ENCODE peak calls at places on chromosome 10, in nine cellular contexts. Z, U, L, B, K, J, I, Q and O are unnamed samples.

GRCh38 chr10:17669185-17669872 is 25.4 kb downstream of the STAM start:
- DNase-seq in Z (no peak), U (no peak), L (peak), B (no peak), K (peak), J (no peak), I (peak), Q (no peak), O (no peak)

GRCh38 chr10:29256531-29256930 is 32.3 kb upstream of the LYZL1 start:
- DNase-seq in Z (no peak), U (no peak), L (no peak), B (no peak), K (no peak), J (no peak), I (no peak), Q (no peak), O (peak)

GRCh38 chr10:63711866-63712716 is 190.9 kb downstream of the REEP3 start:
- DNase-seq in Z (peak), U (peak), L (no peak), B (peak), K (no peak), J (peak), I (peak), Q (peak), O (peak)

GRCh38 chr10:283916-284356 is 148.7 kb downstream of the ZMYND11 start:
- DNase-seq in Z (no peak), U (no peak), L (peak), B (no peak), K (no peak), J (no peak), I (no peak), Q (no peak), O (no peak)

GRCh38 chr10:104254493-104255243 is at the start of gene GSTO1:
- DNase-seq in Z (peak), U (peak), L (peak), B (no peak), K (peak), J (peak), I (peak), Q (peak), O (peak)

GRCh38 chr10:73493781-73494180 is 2.0 kb downstream of the PPP3CB start:
- DNase-seq in Z (peak), U (peak), L (no peak), B (no peak), K (no peak), J (no peak), I (peak), Q (no peak), O (no peak)

GRCh38 chr10:70940834-70941568 is 52.6 kb upstream of the PCBD1 start:
- DNase-seq in Z (no peak), U (no peak), L (no peak), B (no peak), K (no peak), J (peak), I (no peak), Q (peak), O (peak)

GRCh38 chr10:30775779-30776591 is 146.4 kb upstream of the LYZL2 start:
- DNase-seq in Z (peak), U (peak), L (no peak), B (no peak), K (no peak), J (peak), I (peak), Q (no peak), O (no peak)

GRCh38 chr10:71697938-71698709 is 21.5 kb downstream of the C10orf105 start:
- DNase-seq in Z (no peak), U (no peak), L (peak), B (no peak), K (peak), J (no peak), I (no peak), Q (no peak), O (no peak)

GRCh38 chr10:67520924-67521520 is 175.0 kb downstream of the CTNNA3 start:
- DNase-seq in Z (peak), U (peak), L (no peak), B (peak), K (peak), J (peak), I (peak), Q (peak), O (peak)

GRCh38 chr10:93911865-93912264 is 18.1 kb downstream of the SLC35G1 start:
- DNase-seq in Z (no peak), U (no peak), L (no peak), B (no peak), K (no peak), J (no peak), I (no peak), Q (no peak), O (no peak)

GRCh38 chr10:89256338-89256737 is 4.8 kb upstream of the LIPA start:
- DNase-seq in Z (no peak), U (no peak), L (no peak), B (no peak), K (no peak), J (no peak), I (no peak), Q (no peak), O (no peak)

GRCh38 chr10:120131183-120131582 is 238.7 kb downstream of the SEC23IP start:
- DNase-seq in Z (no peak), U (no peak), L (no peak), B (no peak), K (no peak), J (no peak), I (no peak), Q (no peak), O (peak)

GRCh38 chr10:20888620-20889337 is 8.3 kb downstream of the NEBL start:
- DNase-seq in Z (no peak), U (peak), L (no peak), B (no peak), K (no peak), J (no peak), I (no peak), Q (no peak), O (no peak)

GRCh38 chr10:76049581-76050290 is 618.3 kb downstream of the LRMDA start:
- DNase-seq in Z (no peak), U (no peak), L (no peak), B (no peak), K (no peak), J (no peak), I (peak), Q (no peak), O (no peak)

GRCh38 chr10:50740351-50740688 is 584 bp downstream of the ASAH2B start:
- DNase-seq in Z (no peak), U (peak), L (no peak), B (no peak), K (peak), J (peak), I (peak), Q (no peak), O (no peak)

GRCh38 chr10:90982406-90983008 is 61.6 kb upstream of the ANKRD1 start:
- DNase-seq in Z (no peak), U (no peak), L (no peak), B (no peak), K (no peak), J (no peak), I (no peak), Q (no peak), O (no peak)

GRCh38 chr10:1033601-1034000 is 7.9 kb upstream of the IDI2 start:
- DNase-seq in Z (no peak), U (no peak), L (no peak), B (no peak), K (no peak), J (no peak), I (no peak), Q (no peak), O (no peak)